ENCODE peak calls at places on chromosomes 11 and 22, in eight cellular contexts. V is psoas muscle, O is spleen, S is tibial artery, F is lung, K is tibial nerve, N is kidney epithelial cell, Q is colonic mucosa. X is an unnamed sample. For H3K27me3, the result is how much of the 10 kb centered on the place peaks cover.

GRCh38 chr22:37545703-37546435 is 14.4 kb upstream of the CDC42EP1 start:
- DNase-seq in V (peak), O (peak), S (peak), F (peak), K (peak), N (no peak), Q (peak), X (no peak)

GRCh38 chr11:34180045-34180813 is 74.8 kb downstream of the NAT10 start:
- DNase-seq in V (no peak), O (no peak), S (no peak), F (no peak), K (no peak), N (no peak), Q (no peak), X (no peak)

GRCh38 chr11:103548838-103549237 is 439.6 kb downstream of the DYNC2H1 start:
- DNase-seq in V (no peak), O (no peak), S (no peak), F (no peak), K (no peak), N (no peak), Q (no peak), X (no peak)

GRCh38 chr11:134202661-134203060 is 21.1 kb downstream of the NCAPD3 start:
- DNase-seq in V (no peak), O (no peak), S (no peak), F (no peak), K (no peak), N (no peak), Q (no peak), X (no peak)

GRCh38 chr11:113885897-113886296 is 10.5 kb upstream of the USP28 start:
- DNase-seq in V (no peak), O (no peak), S (no peak), F (no peak), K (no peak), N (no peak), Q (no peak), X (no peak)

GRCh38 chr11:68312117-68312779 is at the start of gene LRP5:
- DNase-seq in V (no peak), O (no peak), S (no peak), F (no peak), K (no peak), N (no peak), Q (no peak), X (peak)

GRCh38 chr22:42344391-42344861 is 74.0 kb upstream of the TCF20 start:
- DNase-seq in V (peak), O (peak), S (peak), F (no peak), K (no peak), N (no peak), Q (no peak), X (no peak)

GRCh38 chr11:60367009-60367408 is 11.3 kb upstream of the MS4A7 start:
- DNase-seq in V (no peak), O (no peak), S (no peak), F (no peak), K (no peak), N (no peak), Q (no peak), X (peak)

GRCh38 chr11:94544832-94545640 is 1.3 kb downstream of the FUT4 start:
- DNase-seq in V (peak), O (peak), S (peak), F (no peak), K (no peak), N (no peak), Q (peak), X (no peak)

GRCh38 chr11:116697639-116698038 is 75.1 kb downstream of the BUD13 start:
- DNase-seq in V (no peak), O (peak), S (peak), F (peak), K (no peak), N (no peak), Q (peak), X (no peak)

GRCh38 chr22:34004058-34004457 is 83.8 kb upstream of the LARGE1 start:
- DNase-seq in V (no peak), O (no peak), S (no peak), F (no peak), K (no peak), N (no peak), Q (no peak), X (no peak)

GRCh38 chr11:47716692-47717091 is 1.5 kb upstream of the AGBL2 start:
- DNase-seq in V (no peak), O (no peak), S (no peak), F (peak), K (no peak), N (no peak), Q (no peak), X (no peak)

GRCh38 chr11:117010808-117011540 is 87.3 kb downstream of the SIK3 start:
- DNase-seq in V (no peak), O (no peak), S (no peak), F (no peak), K (no peak), N (no peak), Q (no peak), X (no peak)

GRCh38 chr11:8871283-8871775 is 39.7 kb upstream of the AKIP1 start:
- DNase-seq in V (peak), O (no peak), S (peak), F (peak), K (peak), N (peak), Q (peak), X (no peak)

GRCh38 chr11:14612624-14613023 is 31.0 kb upstream of the PDE3B start:
- DNase-seq in V (no peak), O (no peak), S (no peak), F (no peak), K (no peak), N (no peak), Q (no peak), X (no peak)

GRCh38 chr11:69772646-69773045 is 2.5 kb downstream of the FGF4 start:
- DNase-seq in V (no peak), O (no peak), S (no peak), F (no peak), K (no peak), N (no peak), Q (no peak), X (no peak)
- H3K27me3 ChIP-seq in V (half or more), O (under half), S (half or more), F (under half), K (under half), N (half or more), Q (under half), X (under half)

GRCh38 chr11:65214212-65214845 is 32.6 kb downstream of the CAPN1 start:
- DNase-seq in V (no peak), O (peak), S (peak), F (no peak), K (no peak), N (no peak), Q (no peak), X (no peak)

GRCh38 chr11:65217441-65218423 is 36.0 kb downstream of the CAPN1 start:
- DNase-seq in V (no peak), O (peak), S (peak), F (no peak), K (no peak), N (no peak), Q (no peak), X (no peak)

GRCh38 chr11:65215441-65216076 is 33.8 kb downstream of the CAPN1 start:
- DNase-seq in V (no peak), O (no peak), S (no peak), F (no peak), K (no peak), N (no peak), Q (no peak), X (no peak)

GRCh38 chr11:65218446-65218845 is 36.7 kb downstream of the CAPN1 start:
- DNase-seq in V (no peak), O (peak), S (no peak), F (no peak), K (no peak), N (no peak), Q (no peak), X (no peak)

GRCh38 chr11:65216830-65217229 is 35.1 kb downstream of the CAPN1 start:
- DNase-seq in V (no peak), O (peak), S (peak), F (no peak), K (no peak), N (no peak), Q (no peak), X (no peak)
- TF ChIP-seq CTCF in V (no peak), O (no peak), S (no peak), F (no peak), K (no peak), N (no peak), Q (no peak), X (no peak)

DNA sequence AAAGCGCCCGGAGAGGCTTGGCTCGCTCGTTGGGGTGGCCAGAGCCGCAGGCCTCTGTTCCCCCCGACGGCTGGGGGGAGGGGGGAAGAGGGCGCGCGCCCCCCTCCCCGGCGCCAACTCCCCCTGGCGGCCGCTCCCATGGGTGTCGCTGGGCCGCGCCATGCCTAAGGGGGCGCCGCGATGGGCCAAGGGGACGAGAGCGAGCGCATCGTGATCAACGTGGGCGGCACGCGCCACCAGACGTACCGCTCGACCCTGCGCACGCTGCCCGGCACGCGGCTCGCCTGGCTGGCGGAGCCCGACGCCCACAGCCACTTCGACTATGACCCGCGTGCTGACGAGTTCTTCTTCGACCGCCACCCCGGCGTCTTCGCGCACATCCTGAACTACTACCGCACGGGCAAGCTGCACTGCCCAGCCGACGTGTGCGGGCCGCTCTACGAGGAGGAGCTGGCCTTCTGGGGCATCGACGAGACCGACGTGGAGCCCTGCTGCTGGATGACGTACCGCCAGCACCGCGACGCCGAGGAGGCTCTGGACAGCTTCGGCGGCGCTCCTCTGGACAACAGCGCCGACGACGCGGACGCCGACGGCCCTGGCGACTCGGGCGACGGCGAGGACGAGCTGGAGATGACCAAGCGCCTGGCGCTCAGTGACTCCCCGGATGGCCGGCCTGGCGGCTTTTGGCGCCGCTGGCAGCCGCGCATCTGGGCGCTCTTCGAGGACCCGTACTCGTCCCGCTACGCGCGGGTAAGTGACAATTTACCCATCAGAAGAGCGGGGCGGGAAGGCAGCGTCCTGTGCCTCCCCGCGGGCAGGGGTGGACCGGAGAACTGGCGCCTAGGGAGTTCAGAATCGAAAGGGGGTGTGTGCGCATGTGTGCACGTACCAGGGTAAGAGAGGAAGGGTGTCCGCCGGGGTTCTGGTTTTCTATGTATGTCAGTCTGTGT is 1.5 kb downstream of the KCNC1 start:
- DNase-seq in V (no peak), O (peak), S (peak), F (no peak), K (no peak), N (no peak), Q (no peak), X (no peak)
- H3K4me3 ChIP-seq in V (peak), O (peak), S (peak), F (no peak), K (no peak), N (no peak), Q (no peak), X (no peak)

GRCh38 chr11:107590460-107591097 is 368 bp upstream of the ELMOD1 start:
- DNase-seq in V (no peak), O (no peak), S (no peak), F (no peak), K (no peak), N (no peak), Q (no peak), X (no peak)
- H3K27me3 ChIP-seq in V (under half), O (under half), S (under half), F (under half), K (under half), N (under half), Q (under half), X (under half)

GRCh38 chr11:26909429-26910009 is 84.4 kb upstream of the FIBIN start:
- DNase-seq in V (no peak), O (no peak), S (no peak), F (no peak), K (no peak), N (no peak), Q (no peak), X (no peak)

GRCh38 chr11:26904801-26905200 is 89.1 kb upstream of the FIBIN start:
- DNase-seq in V (no peak), O (no peak), S (no peak), F (no peak), K (no peak), N (no peak), Q (no peak), X (no peak)

GRCh38 chr11:26905368-26905767 is 88.5 kb upstream of the FIBIN start:
- DNase-seq in V (no peak), O (no peak), S (no peak), F (no peak), K (no peak), N (no peak), Q (no peak), X (no peak)

GRCh38 chr11:26914968-26915367 is 78.9 kb upstream of the FIBIN start:
- DNase-seq in V (no peak), O (no peak), S (no peak), F (no peak), K (no peak), N (no peak), Q (no peak), X (peak)

GRCh38 chr11:26910192-26910591 is 83.7 kb upstream of the FIBIN start:
- DNase-seq in V (no peak), O (no peak), S (no peak), F (no peak), K (no peak), N (no peak), Q (no peak), X (no peak)
- TF ChIP-seq CTCF in V (no peak), O (no peak), S (no peak), F (no peak), K (no peak), N (no peak), Q (no peak), X (no peak)

GRCh38 chr11:61794579-61794978 is 1.9 kb downstream of the FEN1 start:
- DNase-seq in V (no peak), O (no peak), S (no peak), F (no peak), K (no peak), N (no peak), Q (no peak), X (no peak)
- H3K4me3 ChIP-seq in V (no peak), O (no peak), S (no peak), F (no peak), K (no peak), N (no peak), Q (no peak), X (peak)

X was measured in GM06990.